ENCODE peak calls at places on chromosomes 5 and 9, in six cellular contexts. B is erythroblast, V is AG08396, C is hepatocyte, U is AG10803, Y is AG04449. J is an unnamed sample.
A peak's percentile ranks its signal among the peaks of the same experiment; 100 is the strongest.

GRCh38 chr9:37200572-37201005 is 80.2 kb downstream of the ZCCHC7 start:
- DNase-seq in B (peak; percentile 58), V (peak; percentile 7), C (no peak), U (peak; percentile 31), Y (no peak), J (no peak)

GRCh38 chr5:116037236-116037822 is 5.1 kb downstream of the ARL14EPL start:
- DNase-seq in B (no peak), V (no peak), C (no peak), U (no peak), Y (no peak), J (no peak)

GRCh38 chr5:158755971-158756370 is 343.7 kb downstream of the EBF1 start:
- DNase-seq in B (no peak), V (no peak), C (no peak), U (peak; percentile 54), Y (no peak), J (no peak)

GRCh38 chr5:148388692-148389091 is 4.9 kb downstream of the FBXO38 start:
- DNase-seq in B (no peak), V (no peak), C (no peak), U (no peak), Y (no peak), J (no peak)

GRCh38 chr9:27497883-27498553 is 26.1 kb upstream of the IFNK start:
- DNase-seq in B (no peak), V (no peak), C (no peak), U (no peak), Y (no peak), J (no peak)

GRCh38 chr9:112443636-112444035 is 43.0 kb upstream of the KIAA1958 start:
- DNase-seq in B (no peak), V (no peak), C (no peak), U (no peak), Y (no peak), J (no peak)

GRCh38 chr5:3034449-3034848 is 283.0 kb upstream of the IRX2 start:
- DNase-seq in B (no peak), V (no peak), C (no peak), U (no peak), Y (no peak), J (no peak)

GRCh38 chr9:93007529-93008058 is 50.9 kb upstream of the SUSD3 start:
- DNase-seq in B (no peak), V (no peak), C (no peak), U (no peak), Y (no peak), J (no peak)

GRCh38 chr5:146313027-146313426 is 25.6 kb upstream of the POU4F3 start:
- DNase-seq in B (no peak), V (no peak), C (no peak), U (no peak), Y (no peak), J (no peak)

GRCh38 chr5:88690619-88691560 is 192.1 kb downstream of the MEF2C start:
- DNase-seq in B (peak; percentile 70), V (peak; percentile 85), C (peak; percentile 84), U (peak; percentile 51), Y (no peak), J (no peak)

GRCh38 chr9:20557890-20558608 is 64.2 kb downstream of the MLLT3 start:
- DNase-seq in B (no peak), V (no peak), C (no peak), U (no peak), Y (no peak), J (no peak)

GRCh38 chr9:108924436-108924835 is 9.5 kb downstream of the ELP1 start:
- DNase-seq in B (no peak), V (no peak), C (no peak), U (no peak), Y (no peak), J (no peak)

GRCh38 chr5:113435571-113435970 is 782 bp upstream of the TSSK1B start:
- DNase-seq in B (no peak), V (no peak), C (no peak), U (no peak), Y (no peak), J (no peak)

J was measured in HS-27A.